ENCODE peak calls at places on chromosomes 6 and 20, in five cellular contexts. P is NCI-H345; Y is lung; D is stimulated activated CD4-positive, alpha-beta T cell treated with anti-CD3 and anti-CD28 coated beads, Interleukin-2, amount 100 ng/mL, for 48 hours; U is CD4-positive, alpha-beta T cell. B is an unnamed sample.

GRCh38 chr6:107564223-107564855 is 74.4 kb downstream of the SOBP start:
- DNase-seq in P (no peak), U (no peak), D (no peak), Y (no peak), B (no peak)

GRCh38 chr6:101845621-101846020 is 452.1 kb downstream of the GRIK2 start:
- DNase-seq in P (no peak), U (no peak), Y (no peak), D (no peak), B (no peak)

GRCh38 chr20:43691928-43692524 is 25.1 kb downstream of the MYBL2 start:
- DNase-seq in P (peak), Y (no peak), U (peak), D (peak), B (peak)

GRCh38 chr6:3569817-3570216 is 113.0 kb upstream of the SLC22A23 start:
- DNase-seq in P (no peak), D (no peak), Y (no peak), U (no peak), B (no peak)

GRCh38 chr20:38692436-38693411 is 31.6 kb upstream of the SLC32A1 start:
- DNase-seq in D (peak), U (peak), Y (no peak), P (no peak), B (peak)

GRCh38 chr20:63135411-63135810 is 80.5 kb downstream of the YTHDF1 start:
- DNase-seq in U (no peak), P (no peak), Y (no peak), D (no peak), B (no peak)

GRCh38 chr6:15513801-15514711 is 148.8 kb downstream of the DTNBP1 start:
- DNase-seq in Y (no peak), P (no peak), D (no peak), U (no peak), B (no peak)

GRCh38 chr6:170152111-170152926 is 138.6 kb downstream of the DLL1 start:
- DNase-seq in D (no peak), Y (no peak), P (peak), U (no peak), B (peak)

GRCh38 chr20:61352381-61353260 is 100.6 kb downstream of the CDH4 start:
- DNase-seq in P (no peak), D (no peak), Y (no peak), U (no peak), B (peak)

GRCh38 chr6:169972736-169973135 is 221.3 kb downstream of the ERMARD start:
- DNase-seq in D (no peak), Y (no peak), P (no peak), U (no peak), B (no peak)

GRCh38 chr6:35920793-35921732 is at the start of gene SRPK1:
- DNase-seq in P (peak), D (peak), U (peak), Y (peak), B (peak)

GRCh38 chr20:26209171-26209941 is 512.7 kb upstream of the ZNF337 start:
- DNase-seq in P (no peak), Y (no peak), D (no peak), U (peak), B (no peak)

GRCh38 chr20:29741894-29742698 is 1515.4 kb upstream of the DEFB115 start:
- DNase-seq in P (no peak), Y (no peak), D (no peak), U (no peak), B (no peak)

GRCh38 chr6:112983741-112984221 is 636.7 kb downstream of the RFPL4B start:
- DNase-seq in Y (no peak), D (no peak), U (no peak), P (no peak), B (no peak)

GRCh38 chr20:34290471-34290870 is 12.7 kb downstream of the AHCY start:
- DNase-seq in P (no peak), D (no peak), U (no peak), Y (no peak), B (no peak)

GRCh38 chr20:32356935-32357868 is 929 bp upstream of the ASXL1 start:
- DNase-seq in U (no peak), P (peak), D (no peak), Y (peak), B (peak)

GRCh38 chr6:142152731-142153130 is 5.7 kb downstream of the VTA1 start:
- DNase-seq in U (no peak), D (no peak), P (no peak), Y (no peak), B (no peak)

GRCh38 chr6:117545161-117545595 is 57.1 kb downstream of the GOPC start:
- DNase-seq in P (no peak), U (no peak), Y (no peak), D (no peak), B (no peak)

GRCh38 chr20:35342154-35342769 is 50.0 kb upstream of the FAM83C start:
- DNase-seq in D (no peak), Y (no peak), P (peak), U (no peak), B (peak)

GRCh38 chr20:59806578-59806975 is 126.9 kb downstream of the SYCP2 start:
- DNase-seq in P (no peak), Y (peak), D (no peak), U (no peak), B (no peak)

B was measured in thyroid gland.